ENCODE peak calls at places on chromosomes 7 and 10, in four cellular contexts. L is GM12878, B is HepG2, V is H1. D is an unnamed sample.

GRCh38 chr7:101378808-101379207 is 16.1 kb downstream of the COL26A1 start:
- DNase-seq in L (no peak), B (no peak), V (no peak), D (peak)

GRCh38 chr7:55538538-55538937 is 33.8 kb downstream of the VOPP1 start:
- DNase-seq in L (no peak), B (no peak), V (no peak), D (no peak)

GRCh38 chr10:102413053-102413705 is 5.4 kb downstream of the PSD start:
- DNase-seq in L (no peak), B (no peak), V (no peak), D (no peak)

GRCh38 chr7:31710171-31710570 is 23.2 kb downstream of the PPP1R17 start:
- DNase-seq in L (no peak), B (no peak), V (peak), D (peak)

GRCh38 chr7:7208524-7208923 is 26.2 kb downstream of the C1GALT1 start:
- DNase-seq in L (no peak), B (no peak), V (no peak), D (no peak)

GRCh38 chr10:116263870-116264269 is 9.1 kb downstream of the GFRA1 start:
- DNase-seq in L (no peak), B (no peak), V (no peak), D (no peak)

GRCh38 chr10:71752391-71753090 is 20.8 kb downstream of the VSIR start:
- DNase-seq in L (no peak), B (no peak), V (no peak), D (no peak)

GRCh38 chr10:74322141-74322540 is 171.1 kb downstream of the ADK start:
- DNase-seq in L (no peak), B (no peak), V (no peak), D (no peak)

GRCh38 chr10:99527526-99528255 is 5.1 kb upstream of the NKX2-3 start:
- DNase-seq in L (no peak), B (no peak), V (no peak), D (no peak)

GRCh38 chr7:101882595-101883564 is 65.5 kb downstream of the CUX1 start:
- DNase-seq in L (no peak), B (peak), V (no peak), D (no peak)

GRCh38 chr7:135837675-135838074 is 89.1 kb upstream of the FAM180A start:
- DNase-seq in L (no peak), B (no peak), V (no peak), D (no peak)

GRCh38 chr7:8125680-8126444 is 136.1 kb downstream of the ICA1 start:
- DNase-seq in L (peak), B (no peak), V (no peak), D (no peak)

GRCh38 chr7:53209129-53209528 is 173.7 kb downstream of the POM121L12 start:
- DNase-seq in L (no peak), B (no peak), V (no peak), D (peak)

GRCh38 chr10:129332476-129332875 is 134.6 kb upstream of the MGMT start:
- DNase-seq in L (no peak), B (no peak), V (peak), D (peak)

GRCh38 chr7:106018566-106019338 is 55.7 kb downstream of the CDHR3 start:
- DNase-seq in L (no peak), B (no peak), V (no peak), D (no peak)

GRCh38 chr10:97494151-97494550 is 4.1 kb downstream of the MMS19 start:
- DNase-seq in L (no peak), B (no peak), V (no peak), D (no peak)

GRCh38 chr7:131538791-131539179 is 17.6 kb downstream of the PODXL start:
- DNase-seq in L (no peak), B (no peak), V (no peak), D (no peak)

GRCh38 chr7:44572771-44573170 is 937 bp downstream of the DDX56 start:
- DNase-seq in L (no peak), B (no peak), V (no peak), D (no peak)

GRCh38 chr7:107690611-107691010 is 30.0 kb downstream of the SLC26A4 start:
- DNase-seq in L (no peak), B (no peak), V (no peak), D (no peak)

GRCh38 chr7:120874016-120874415 is 16.1 kb upstream of the TSPAN12 start:
- DNase-seq in L (no peak), B (no peak), V (no peak), D (no peak)

GRCh38 chr7:30145521-30145920 is 10.7 kb downstream of the MTURN start:
- DNase-seq in L (no peak), B (no peak), V (no peak), D (no peak)

GRCh38 chr10:16777473-16778370 is 39.5 kb downstream of the RSU1 start:
- DNase-seq in L (no peak), B (peak), V (no peak), D (peak)

GRCh38 chr7:77975672-77976480 is 177.3 kb downstream of the PHTF2 start:
- DNase-seq in L (no peak), B (no peak), V (no peak), D (no peak)

GRCh38 chr7:30327813-30328212 is 43.4 kb downstream of the ZNRF2 start:
- DNase-seq in L (no peak), B (no peak), V (no peak), D (no peak)

GRCh38 chr10:86348321-86349210 is 18.0 kb downstream of the GRID1 start:
- DNase-seq in L (no peak), B (peak), V (no peak), D (no peak)

GRCh38 chr7:4824120-4824775 is 37.6 kb downstream of the PAPOLB start:
- DNase-seq in L (no peak), B (no peak), V (no peak), D (no peak)

GRCh38 chr10:60048146-60048545 is 141.8 kb upstream of the CCDC6 start:
- DNase-seq in L (no peak), B (peak), V (peak), D (peak)

GRCh38 chr7:117186218-117186617 is 136.6 kb downstream of the WNT2 start:
- DNase-seq in L (no peak), B (no peak), V (no peak), D (no peak)

GRCh38 chr7:133828906-133829305 is 298.2 kb upstream of the LRGUK start:
- DNase-seq in L (no peak), B (no peak), V (no peak), D (no peak)

DNA sequence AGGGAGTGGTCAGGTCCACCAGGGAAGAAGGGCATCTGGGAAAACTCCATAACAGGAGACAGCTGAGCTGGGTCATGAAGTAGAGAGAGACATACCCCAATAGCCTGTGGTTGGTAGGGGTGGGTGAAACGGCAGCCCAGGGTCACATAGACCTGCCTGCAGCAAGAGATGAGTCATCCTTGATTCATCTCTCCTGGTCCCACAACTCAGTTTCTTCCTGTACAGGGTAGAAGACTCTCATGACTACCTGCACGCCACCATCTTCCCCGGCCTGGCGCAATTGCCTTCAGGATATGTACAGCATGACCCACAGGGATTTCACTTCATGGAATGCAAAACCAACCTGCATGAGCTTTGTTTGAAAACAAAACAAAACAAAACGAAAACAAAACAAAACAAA is 45.1 kb upstream of the ADAM12 start:
- DNase-seq in L (no peak), B (no peak), V (no peak), D (no peak)
- TF ChIP-seq ZNF274 in L (no peak), B (no peak), V (no peak), D (no peak)

DNA sequence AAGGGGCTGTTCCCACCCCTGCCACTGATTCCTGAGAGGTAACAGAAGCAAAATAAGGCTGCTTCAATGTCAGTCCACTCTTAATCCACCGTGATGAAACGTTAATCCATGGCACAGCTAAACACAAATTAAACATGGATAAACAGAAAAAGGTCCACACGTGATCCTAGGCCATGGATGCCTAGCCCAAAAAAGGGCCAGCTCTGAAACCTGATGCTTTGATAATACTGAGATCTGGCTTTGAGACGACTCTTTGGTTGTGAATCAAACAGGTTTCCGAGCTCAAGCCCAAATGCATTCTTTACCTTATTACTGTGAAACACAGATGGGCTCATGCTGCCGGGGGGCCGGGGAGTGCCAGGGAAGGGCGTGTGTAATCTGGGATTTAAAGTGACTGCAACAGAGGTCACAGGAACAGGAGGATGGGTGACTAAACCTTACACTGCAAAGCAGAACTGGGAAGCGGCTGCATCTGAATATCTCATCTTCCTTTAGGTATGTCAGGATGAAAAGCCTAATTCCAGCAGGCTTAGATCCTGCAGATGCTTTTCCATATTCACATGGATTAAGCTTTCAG is 86.5 kb downstream of the ZRANB1 start:
- DNase-seq in L (no peak), B (no peak), V (no peak), D (no peak)
- TF ChIP-seq SUZ12 in L (no peak), B (no peak), V (no peak), D (no peak)

GRCh38 chr7:128408709-128409434 is 910 bp downstream of the IMPDH1 start:
- DNase-seq in L (no peak), B (no peak), V (no peak), D (no peak)
- TF ChIP-seq ZNF274 in L (no peak), B (no peak), V (no peak), D (no peak)

DNA sequence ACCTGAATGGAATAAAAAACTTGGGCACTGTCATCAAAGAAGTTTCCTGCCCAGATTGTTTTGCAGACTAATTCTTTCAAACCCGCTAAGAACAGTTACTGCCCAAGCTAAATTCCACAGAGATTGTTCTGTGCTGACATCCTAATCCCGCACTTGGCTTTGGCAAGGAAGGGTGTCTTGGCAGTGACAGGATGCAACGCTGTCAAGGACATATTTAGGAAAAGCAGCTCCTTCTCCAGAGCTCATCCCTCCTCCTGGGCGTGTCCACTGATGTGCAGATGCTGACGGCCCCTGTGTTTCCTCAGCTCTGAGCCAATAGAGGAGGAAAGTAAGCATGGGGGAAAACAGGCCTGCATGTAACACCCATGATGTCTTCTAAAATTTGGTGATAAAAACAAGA is 74.2 kb downstream of the EEPD1 start:
- DNase-seq in L (no peak), B (no peak), V (no peak), D (no peak)
- TF ChIP-seq SUZ12 in L (no peak), B (no peak), V (no peak), D (no peak)

GRCh38 chr7:11261470-11261869 is 287.8 kb downstream of the PHF14 start:
- DNase-seq in L (no peak), B (peak), V (no peak), D (no peak)
- TF ChIP-seq ZNF274 in L (no peak), B (no peak), V (no peak), D (no peak)

GRCh38 chr7:137975768-137976167 is 26.1 kb downstream of the CREB3L2 start:
- DNase-seq in L (no peak), B (no peak), V (no peak), D (no peak)
- TF ChIP-seq SUZ12 in L (no peak), B (no peak), V (no peak), D (no peak)

D was measured in NT2/D1.